ENCODE peak calls at places on chromosomes 4 and X, in five cellular contexts. One of them, this sample, is unnamed.
A peak's percentile ranks its signal among the peaks of the same experiment; 100 is the strongest.

GRCh38 chr4:5954056-5954760 is 61.3 kb upstream of the CRMP1 start:
- DNase-seq in CD4-positive, CD25-positive, alpha-beta regulatory T cell: no peak
- DNase-seq in cardiac fibroblast: no peak
- DNase-seq in esophagus squamous epithelium: no peak
- DNase-seq in body of pancreas: no peak
- DNase-seq in this sample: no peak

GRCh38 chrX:97290199-97290598 is 406.5 kb downstream of the RPA4 start:
- DNase-seq in CD4-positive, CD25-positive, alpha-beta regulatory T cell: no peak
- DNase-seq in cardiac fibroblast: no peak
- DNase-seq in esophagus squamous epithelium: no peak
- DNase-seq in body of pancreas: no peak
- DNase-seq in this sample: no peak

GRCh38 chr4:102616661-102617060 is 115.5 kb downstream of the NFKB1 start:
- DNase-seq in CD4-positive, CD25-positive, alpha-beta regulatory T cell: no peak
- DNase-seq in cardiac fibroblast: no peak
- DNase-seq in esophagus squamous epithelium: no peak
- DNase-seq in body of pancreas: no peak
- DNase-seq in this sample: no peak

GRCh38 chrX:79169484-79169883 is 25.0 kb downstream of the GPR174 start:
- DNase-seq in CD4-positive, CD25-positive, alpha-beta regulatory T cell: no peak
- DNase-seq in cardiac fibroblast: no peak
- DNase-seq in esophagus squamous epithelium: no peak
- DNase-seq in body of pancreas: no peak
- DNase-seq in this sample: no peak

GRCh38 chr4:5237086-5237485 is 185.8 kb downstream of the STK32B start:
- DNase-seq in CD4-positive, CD25-positive, alpha-beta regulatory T cell: no peak
- DNase-seq in cardiac fibroblast: no peak
- DNase-seq in esophagus squamous epithelium: no peak
- DNase-seq in body of pancreas: no peak
- DNase-seq in this sample: no peak

GRCh38 chr4:40402556-40402955 is 67.4 kb downstream of the CHRNA9 start:
- DNase-seq in CD4-positive, CD25-positive, alpha-beta regulatory T cell: no peak
- DNase-seq in cardiac fibroblast: no peak
- DNase-seq in esophagus squamous epithelium: no peak
- DNase-seq in body of pancreas: no peak
- DNase-seq in this sample: no peak

GRCh38 chrX:129557844-129558243 is 17.8 kb downstream of the OCRL start:
- DNase-seq in CD4-positive, CD25-positive, alpha-beta regulatory T cell: no peak
- DNase-seq in cardiac fibroblast: peak; percentile 43
- DNase-seq in esophagus squamous epithelium: no peak
- DNase-seq in body of pancreas: no peak
- DNase-seq in this sample: no peak

GRCh38 chr4:7307391-7308099 is 115.2 kb downstream of the SORCS2 start:
- DNase-seq in CD4-positive, CD25-positive, alpha-beta regulatory T cell: no peak
- DNase-seq in cardiac fibroblast: peak; percentile 13
- DNase-seq in esophagus squamous epithelium: no peak
- DNase-seq in body of pancreas: no peak
- DNase-seq in this sample: no peak

GRCh38 chr4:177239475-177239874 is 70.2 kb upstream of the NEIL3 start:
- DNase-seq in CD4-positive, CD25-positive, alpha-beta regulatory T cell: no peak
- DNase-seq in cardiac fibroblast: peak; percentile 33
- DNase-seq in esophagus squamous epithelium: no peak
- DNase-seq in body of pancreas: no peak
- DNase-seq in this sample: no peak

GRCh38 chr4:85741921-85742591 is 267.1 kb downstream of the ARHGAP24 start:
- DNase-seq in CD4-positive, CD25-positive, alpha-beta regulatory T cell: no peak
- DNase-seq in cardiac fibroblast: no peak
- DNase-seq in esophagus squamous epithelium: no peak
- DNase-seq in body of pancreas: peak; percentile 96
- DNase-seq in this sample: no peak

GRCh38 chr4:76634239-76634638 is 199.2 kb downstream of the SHROOM3 start:
- DNase-seq in CD4-positive, CD25-positive, alpha-beta regulatory T cell: no peak
- DNase-seq in cardiac fibroblast: peak; percentile 64
- DNase-seq in esophagus squamous epithelium: no peak
- DNase-seq in body of pancreas: no peak
- DNase-seq in this sample: no peak

GRCh38 chrX:140440891-140441290 is 64.0 kb downstream of the SOX3 start:
- DNase-seq in CD4-positive, CD25-positive, alpha-beta regulatory T cell: no peak
- DNase-seq in cardiac fibroblast: no peak
- DNase-seq in esophagus squamous epithelium: no peak
- DNase-seq in body of pancreas: no peak
- DNase-seq in this sample: no peak

GRCh38 chr4:6986781-6987565 is 56.2 kb upstream of the TADA2B start:
- DNase-seq in CD4-positive, CD25-positive, alpha-beta regulatory T cell: peak; percentile 89
- DNase-seq in cardiac fibroblast: peak; percentile 97
- DNase-seq in esophagus squamous epithelium: peak; percentile 53
- DNase-seq in body of pancreas: peak; percentile 95
- DNase-seq in this sample: peak; percentile 96

GRCh38 chr4:1153567-1154090 is 18.8 kb downstream of the SPON2 start:
- DNase-seq in CD4-positive, CD25-positive, alpha-beta regulatory T cell: no peak
- DNase-seq in cardiac fibroblast: no peak
- DNase-seq in esophagus squamous epithelium: no peak
- DNase-seq in body of pancreas: peak; percentile 87
- DNase-seq in this sample: no peak

GRCh38 chr4:4766570-4766969 is 92.9 kb upstream of the MSX1 start:
- DNase-seq in CD4-positive, CD25-positive, alpha-beta regulatory T cell: no peak
- DNase-seq in cardiac fibroblast: no peak
- DNase-seq in esophagus squamous epithelium: no peak
- DNase-seq in body of pancreas: no peak
- DNase-seq in this sample: no peak

GRCh38 chrX:49829016-49829415 is at the start of gene PAGE4:
- DNase-seq in CD4-positive, CD25-positive, alpha-beta regulatory T cell: no peak
- DNase-seq in cardiac fibroblast: no peak
- DNase-seq in esophagus squamous epithelium: no peak
- DNase-seq in body of pancreas: no peak
- DNase-seq in this sample: no peak

GRCh38 chr4:19961092-19961491 is 290.6 kb upstream of the SLIT2 start:
- DNase-seq in CD4-positive, CD25-positive, alpha-beta regulatory T cell: no peak
- DNase-seq in cardiac fibroblast: peak; percentile 48
- DNase-seq in esophagus squamous epithelium: no peak
- DNase-seq in body of pancreas: no peak
- DNase-seq in this sample: no peak

GRCh38 chr4:158172558-158173258 is at the start of gene GASK1B:
- DNase-seq in CD4-positive, CD25-positive, alpha-beta regulatory T cell: no peak
- DNase-seq in cardiac fibroblast: peak; percentile 84
- DNase-seq in esophagus squamous epithelium: no peak
- DNase-seq in body of pancreas: peak; percentile 59
- DNase-seq in this sample: no peak

GRCh38 chr4:158172196-158172557 is 648 bp downstream of the GASK1B start:
- DNase-seq in CD4-positive, CD25-positive, alpha-beta regulatory T cell: no peak
- DNase-seq in cardiac fibroblast: peak; percentile 64
- DNase-seq in esophagus squamous epithelium: no peak
- DNase-seq in body of pancreas: no peak
- DNase-seq in this sample: no peak

GRCh38 chr4:158170691-158171455 is 2.0 kb downstream of the GASK1B start:
- DNase-seq in CD4-positive, CD25-positive, alpha-beta regulatory T cell: no peak
- DNase-seq in cardiac fibroblast: peak; percentile 62
- DNase-seq in esophagus squamous epithelium: no peak
- DNase-seq in body of pancreas: peak; percentile 73
- DNase-seq in this sample: no peak

GRCh38 chr4:158169931-158170690 is 2.7 kb downstream of the GASK1B start:
- DNase-seq in CD4-positive, CD25-positive, alpha-beta regulatory T cell: no peak
- DNase-seq in cardiac fibroblast: peak; percentile 64
- DNase-seq in esophagus squamous epithelium: no peak
- DNase-seq in body of pancreas: peak; percentile 17
- DNase-seq in this sample: no peak

DNA sequence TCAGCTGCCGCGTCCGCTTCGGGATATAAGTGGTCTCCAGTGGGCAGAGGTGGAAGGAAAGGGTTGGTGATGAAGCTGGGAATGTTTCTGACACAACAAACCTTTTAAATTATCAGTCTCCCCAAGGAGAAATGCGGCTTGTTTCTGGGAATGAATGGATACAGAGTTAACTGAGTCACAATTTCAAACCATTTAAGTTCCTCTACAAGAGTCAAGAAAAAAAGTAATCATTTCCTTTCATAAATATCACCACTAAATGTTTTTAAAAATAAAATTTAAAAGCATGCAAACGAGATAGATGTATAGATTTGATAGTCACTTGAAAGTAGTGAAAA is 1.4 kb downstream of the GASK1B start:
- DNase-seq in CD4-positive, CD25-positive, alpha-beta regulatory T cell: no peak
- DNase-seq in cardiac fibroblast: no peak
- DNase-seq in esophagus squamous epithelium: no peak
- DNase-seq in body of pancreas: no peak
- DNase-seq in this sample: no peak
- H3K4me3 ChIP-seq in CD4-positive, CD25-positive, alpha-beta regulatory T cell: no peak overlapping the region
- H3K4me3 ChIP-seq in cardiac fibroblast: peak overlapping the region; percentile 64
- H3K4me3 ChIP-seq in esophagus squamous epithelium: peak overlapping the region; percentile 45
- H3K4me3 ChIP-seq in body of pancreas: peak overlapping the region; percentile 29
- H3K4me3 ChIP-seq in this sample: peak overlapping the region; percentile 51

GRCh38 chr4:186307497-186307896 is 41.5 kb downstream of the F11 start:
- DNase-seq in CD4-positive, CD25-positive, alpha-beta regulatory T cell: no peak
- DNase-seq in cardiac fibroblast: no peak
- DNase-seq in esophagus squamous epithelium: no peak
- DNase-seq in body of pancreas: no peak
- DNase-seq in this sample: no peak
- H3K4me3 ChIP-seq in CD4-positive, CD25-positive, alpha-beta regulatory T cell: no peak overlapping the region
- H3K4me3 ChIP-seq in cardiac fibroblast: no peak overlapping the region
- H3K4me3 ChIP-seq in esophagus squamous epithelium: no peak overlapping the region
- H3K4me3 ChIP-seq in body of pancreas: no peak overlapping the region
- H3K4me3 ChIP-seq in this sample: no peak overlapping the region

GRCh38 chr4:25011135-25011866 is 19.4 kb downstream of the LGI2 start:
- DNase-seq in CD4-positive, CD25-positive, alpha-beta regulatory T cell: no peak
- DNase-seq in cardiac fibroblast: no peak
- DNase-seq in esophagus squamous epithelium: no peak
- DNase-seq in body of pancreas: peak; percentile 31
- DNase-seq in this sample: no peak
- H3K4me3 ChIP-seq in CD4-positive, CD25-positive, alpha-beta regulatory T cell: no peak overlapping the region
- H3K4me3 ChIP-seq in cardiac fibroblast: no peak overlapping the region
- H3K4me3 ChIP-seq in esophagus squamous epithelium: no peak overlapping the region
- H3K4me3 ChIP-seq in body of pancreas: no peak overlapping the region
- H3K4me3 ChIP-seq in this sample: no peak overlapping the region

DNA sequence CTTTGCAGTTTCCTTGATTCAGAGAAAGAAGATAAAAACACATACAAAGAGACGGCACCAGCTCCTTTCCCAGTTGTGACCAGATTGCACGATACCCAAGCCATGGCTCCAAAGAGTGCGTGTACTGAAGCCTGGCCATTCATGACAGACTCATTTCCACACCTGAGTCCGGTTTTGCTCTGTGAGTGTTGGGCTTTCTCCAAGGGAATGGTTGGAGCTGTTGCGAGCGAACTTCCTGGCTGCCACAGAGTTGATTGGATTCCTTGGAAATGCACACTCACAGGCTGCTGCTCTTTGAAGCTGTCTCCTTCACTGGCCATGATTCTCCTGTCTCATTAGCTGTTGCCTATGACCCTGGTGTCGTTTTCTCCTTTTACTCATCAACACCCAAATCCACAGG is 44.0 kb upstream of the BBS12 start:
- DNase-seq in CD4-positive, CD25-positive, alpha-beta regulatory T cell: no peak
- DNase-seq in cardiac fibroblast: peak; percentile 26
- DNase-seq in esophagus squamous epithelium: no peak
- DNase-seq in body of pancreas: no peak
- DNase-seq in this sample: no peak
- H3K4me3 ChIP-seq in CD4-positive, CD25-positive, alpha-beta regulatory T cell: no peak overlapping the region
- H3K4me3 ChIP-seq in cardiac fibroblast: no peak overlapping the region
- H3K4me3 ChIP-seq in esophagus squamous epithelium: no peak overlapping the region
- H3K4me3 ChIP-seq in body of pancreas: no peak overlapping the region
- H3K4me3 ChIP-seq in this sample: peak overlapping the region; percentile 2

GRCh38 chr4:158782539-158783360 is 13.9 kb downstream of the FNIP2 start:
- DNase-seq in CD4-positive, CD25-positive, alpha-beta regulatory T cell: no peak
- DNase-seq in cardiac fibroblast: no peak
- DNase-seq in esophagus squamous epithelium: no peak
- DNase-seq in body of pancreas: no peak
- DNase-seq in this sample: no peak
- H3K4me3 ChIP-seq in CD4-positive, CD25-positive, alpha-beta regulatory T cell: no peak overlapping the region
- H3K4me3 ChIP-seq in cardiac fibroblast: no peak overlapping the region
- H3K4me3 ChIP-seq in esophagus squamous epithelium: no peak overlapping the region
- H3K4me3 ChIP-seq in body of pancreas: no peak overlapping the region
- H3K4me3 ChIP-seq in this sample: no peak overlapping the region

DNA sequence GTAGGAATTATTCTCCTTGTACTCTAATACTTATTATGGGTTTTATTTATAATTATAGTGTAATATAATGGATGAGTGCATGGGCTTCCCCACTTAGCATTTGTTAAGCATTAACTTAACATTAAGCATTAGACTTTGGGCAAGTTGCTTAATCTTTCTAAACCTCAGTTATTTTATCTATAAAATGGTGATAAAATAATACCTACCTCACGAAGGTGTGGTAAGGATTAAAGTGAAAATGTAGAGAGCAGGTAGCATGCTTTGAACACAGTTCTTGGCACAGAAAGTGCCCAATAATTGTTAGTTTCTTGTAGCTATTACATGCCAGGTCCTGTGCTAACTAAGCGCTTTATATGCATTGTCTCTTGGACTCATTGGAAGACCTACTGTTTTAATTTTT is 2.6 kb downstream of the MSMO1 start:
- DNase-seq in CD4-positive, CD25-positive, alpha-beta regulatory T cell: no peak
- DNase-seq in cardiac fibroblast: no peak
- DNase-seq in esophagus squamous epithelium: no peak
- DNase-seq in body of pancreas: no peak
- DNase-seq in this sample: no peak
- H3K4me3 ChIP-seq in CD4-positive, CD25-positive, alpha-beta regulatory T cell: no peak overlapping the region
- H3K4me3 ChIP-seq in cardiac fibroblast: peak overlapping the region; percentile 11
- H3K4me3 ChIP-seq in esophagus squamous epithelium: no peak overlapping the region
- H3K4me3 ChIP-seq in body of pancreas: no peak overlapping the region
- H3K4me3 ChIP-seq in this sample: no peak overlapping the region

DNA sequence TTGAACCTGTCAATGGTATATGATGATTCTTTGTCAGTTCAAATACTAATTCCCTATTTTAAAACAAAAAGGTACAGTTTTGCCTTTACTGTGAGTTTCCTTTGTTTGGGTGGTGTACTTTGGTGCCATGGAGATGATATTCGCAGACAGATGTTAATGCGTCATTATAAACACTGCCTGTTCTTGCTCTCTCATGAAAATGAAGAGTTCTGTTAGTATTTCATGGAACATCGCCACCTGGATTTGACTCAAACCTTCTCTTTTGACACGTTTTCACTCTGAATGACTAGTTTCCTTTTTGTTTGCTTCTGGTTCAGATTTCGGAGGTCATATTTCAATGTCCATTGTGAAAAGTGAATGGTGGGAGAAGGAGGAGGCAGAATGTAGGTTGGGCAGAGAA is 6.9 kb upstream of the CTSO start:
- DNase-seq in CD4-positive, CD25-positive, alpha-beta regulatory T cell: no peak
- DNase-seq in cardiac fibroblast: peak; percentile 84
- DNase-seq in esophagus squamous epithelium: no peak
- DNase-seq in body of pancreas: no peak
- DNase-seq in this sample: no peak
- H3K4me3 ChIP-seq in CD4-positive, CD25-positive, alpha-beta regulatory T cell: no peak overlapping the region
- H3K4me3 ChIP-seq in cardiac fibroblast: no peak overlapping the region
- H3K4me3 ChIP-seq in esophagus squamous epithelium: no peak overlapping the region
- H3K4me3 ChIP-seq in body of pancreas: no peak overlapping the region
- H3K4me3 ChIP-seq in this sample: no peak overlapping the region

DNA sequence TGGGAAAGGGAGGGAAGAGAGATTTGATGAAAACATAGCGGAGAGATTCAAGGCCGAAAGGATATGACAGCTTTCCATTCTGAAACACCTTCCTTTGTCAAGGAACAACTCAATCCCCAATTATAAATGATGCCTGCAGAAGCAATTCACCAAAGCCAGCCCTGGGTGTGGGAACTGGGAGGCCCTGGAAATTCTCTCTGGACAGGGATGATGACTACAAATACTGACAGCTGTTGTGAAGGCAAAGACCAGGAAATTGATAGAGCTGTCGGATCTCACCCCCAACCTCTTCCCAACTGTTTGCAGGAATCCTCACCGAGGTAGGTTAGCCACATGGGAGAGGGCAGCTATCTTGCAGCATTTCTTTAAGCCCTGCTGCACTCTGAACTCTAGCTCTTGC is 54.3 kb downstream of the CCDC149 start:
- DNase-seq in CD4-positive, CD25-positive, alpha-beta regulatory T cell: no peak
- DNase-seq in cardiac fibroblast: no peak
- DNase-seq in esophagus squamous epithelium: no peak
- DNase-seq in body of pancreas: no peak
- DNase-seq in this sample: no peak
- H3K4me3 ChIP-seq in CD4-positive, CD25-positive, alpha-beta regulatory T cell: no peak overlapping the region
- H3K4me3 ChIP-seq in cardiac fibroblast: no peak overlapping the region
- H3K4me3 ChIP-seq in esophagus squamous epithelium: no peak overlapping the region
- H3K4me3 ChIP-seq in body of pancreas: no peak overlapping the region
- H3K4me3 ChIP-seq in this sample: no peak overlapping the region

GRCh38 chrX:19670321-19670750 is 155.0 kb upstream of the MAP3K15 start:
- DNase-seq in CD4-positive, CD25-positive, alpha-beta regulatory T cell: no peak
- DNase-seq in cardiac fibroblast: peak; percentile 50
- DNase-seq in esophagus squamous epithelium: no peak
- DNase-seq in body of pancreas: no peak
- DNase-seq in this sample: no peak
- H3K4me3 ChIP-seq in CD4-positive, CD25-positive, alpha-beta regulatory T cell: no peak overlapping the region
- H3K4me3 ChIP-seq in cardiac fibroblast: peak overlapping the region; percentile 27
- H3K4me3 ChIP-seq in esophagus squamous epithelium: no peak overlapping the region
- H3K4me3 ChIP-seq in body of pancreas: no peak overlapping the region
- H3K4me3 ChIP-seq in this sample: no peak overlapping the region